ENCODE peak calls at places on chromosomes 6 and 20, in nine cellular contexts. E is spleen, O is GM12878, D is HepG2, Q is SK-N-SH, S is esophagus muscularis mucosa, K is suprapubic skin, B is HCT116, W is prostate gland. F is an unnamed sample. For H3K9me3, the result is how much of the 10 kb centered on the place peaks cover.

GRCh38 chr6:87154641-87155271 is 609 bp upstream of the ZNF292 start:
- DNase-seq in E (no peak), O (peak), D (no peak), Q (peak), S (no peak), K (no peak), B (no peak), W (no peak), F (no peak)

GRCh38 chr20:5170341-5170740 is 43.5 kb downstream of the CDS2 start:
- DNase-seq in E (no peak), O (no peak), D (no peak), Q (no peak), S (no peak), K (no peak), B (no peak), W (no peak), F (no peak)

GRCh38 chr6:34223381-34223963 is 13.2 kb upstream of the HMGA1 start:
- DNase-seq in E (peak), O (no peak), D (no peak), Q (peak), S (no peak), K (peak), B (no peak), W (no peak), F (peak)

GRCh38 chr20:14860410-14860814 is 523.0 kb upstream of the FLRT3 start:
- DNase-seq in E (no peak), O (no peak), D (peak), Q (no peak), S (no peak), K (no peak), B (no peak), W (no peak), F (no peak)

GRCh38 chr6:14770040-14770439 is 475.8 kb upstream of the JARID2 start:
- DNase-seq in E (no peak), O (no peak), D (no peak), Q (no peak), S (no peak), K (no peak), B (no peak), W (no peak), F (no peak)

GRCh38 chr20:10674684-10675455 is 1.1 kb upstream of the JAG1 start:
- DNase-seq in E (peak), O (no peak), D (peak), Q (peak), S (peak), K (peak), B (peak), W (peak), F (peak)

GRCh38 chr6:130697661-130698535 is 129.3 kb upstream of the SMLR1 start:
- DNase-seq in E (no peak), O (peak), D (peak), Q (peak), S (no peak), K (no peak), B (peak), W (no peak), F (peak)

GRCh38 chr20:21395666-21396044 is 1.7 kb downstream of the NKX2-4 start:
- DNase-seq in E (no peak), O (no peak), D (no peak), Q (no peak), S (no peak), K (no peak), B (no peak), W (no peak), F (no peak)

GRCh38 chr6:98831057-98832031 is 3.0 kb upstream of the POU3F2 start:
- DNase-seq in E (peak), O (no peak), D (no peak), Q (peak), S (no peak), K (no peak), B (no peak), W (no peak), F (no peak)

GRCh38 chr20:25623225-25623735 is 534 bp downstream of the NANP start:
- DNase-seq in E (peak), O (peak), D (peak), Q (peak), S (no peak), K (peak), B (peak), W (peak), F (peak)

GRCh38 chr20:24943731-24944130 is 5.3 kb upstream of the CST7 start:
- DNase-seq in E (peak), O (no peak), D (no peak), Q (no peak), S (no peak), K (no peak), B (no peak), W (no peak), F (no peak)

GRCh38 chr6:168550326-168550725 is 109.3 kb downstream of the SMOC2 start:
- DNase-seq in E (no peak), O (no peak), D (no peak), Q (peak), S (no peak), K (no peak), B (no peak), W (no peak), F (no peak)

GRCh38 chr6:100257661-100258395 is 206.9 kb downstream of the SIM1 start:
- DNase-seq in E (no peak), O (peak), D (peak), Q (no peak), S (no peak), K (no peak), B (peak), W (no peak), F (no peak)

GRCh38 chr20:3813758-3814581 is 6.4 kb upstream of the AP5S1 start:
- DNase-seq in E (no peak), O (no peak), D (no peak), Q (no peak), S (no peak), K (no peak), B (no peak), W (no peak), F (no peak)

GRCh38 chr6:37809144-37809543 is 10.4 kb upstream of the ZFAND3 start:
- DNase-seq in E (no peak), O (no peak), D (no peak), Q (no peak), S (no peak), K (no peak), B (no peak), W (peak), F (no peak)

GRCh38 chr20:44154521-44155001 is 32.4 kb downstream of the JPH2 start:
- DNase-seq in E (no peak), O (no peak), D (no peak), Q (no peak), S (no peak), K (no peak), B (no peak), W (no peak), F (no peak)

GRCh38 chr6:147438758-147439528 is 69.5 kb upstream of the SAMD5 start:
- DNase-seq in E (no peak), O (no peak), D (no peak), Q (no peak), S (no peak), K (no peak), B (no peak), W (no peak), F (no peak)

GRCh38 chr6:72552938-72553337 is 68.9 kb upstream of the KCNQ5 start:
- DNase-seq in E (no peak), O (no peak), D (no peak), Q (no peak), S (no peak), K (no peak), B (no peak), W (no peak), F (no peak)

GRCh38 chr20:58829531-58829941 is 21.2 kb downstream of the GNAS-AS1 start:
- DNase-seq in E (no peak), O (no peak), D (no peak), Q (no peak), S (no peak), K (no peak), B (no peak), W (peak), F (no peak)

GRCh38 chr6:53090576-53090975 is 25.4 kb downstream of the FBXO9 start:
- DNase-seq in E (no peak), O (no peak), D (no peak), Q (no peak), S (no peak), K (no peak), B (no peak), W (no peak), F (no peak)

GRCh38 chr20:11846131-11846530 is 71.6 kb upstream of the BTBD3 start:
- DNase-seq in E (no peak), O (no peak), D (no peak), Q (no peak), S (no peak), K (no peak), B (no peak), W (no peak), F (no peak)

GRCh38 chr6:489001-489400 is 97.4 kb downstream of the IRF4 start:
- DNase-seq in E (no peak), O (no peak), D (no peak), Q (no peak), S (no peak), K (no peak), B (no peak), W (no peak), F (no peak)

GRCh38 chr20:6898928-6899327 is 131.4 kb downstream of the BMP2 start:
- DNase-seq in E (no peak), O (no peak), D (no peak), Q (no peak), S (no peak), K (no peak), B (no peak), W (no peak), F (no peak)

GRCh38 chr20:32636821-32637220 is 36.9 kb downstream of the C20orf203 start:
- DNase-seq in E (no peak), O (no peak), D (no peak), Q (no peak), S (no peak), K (no peak), B (no peak), W (no peak), F (no peak)

GRCh38 chr6:163437466-163437865 is 22.9 kb downstream of the QKI start:
- DNase-seq in E (no peak), O (no peak), D (no peak), Q (no peak), S (no peak), K (no peak), B (no peak), W (no peak), F (no peak)

GRCh38 chr6:163436843-163437242 is 22.3 kb downstream of the QKI start:
- DNase-seq in E (no peak), O (no peak), D (no peak), Q (no peak), S (no peak), K (no peak), B (no peak), W (no peak), F (no peak)

GRCh38 chr6:163438298-163438939 is 23.9 kb downstream of the QKI start:
- DNase-seq in E (no peak), O (no peak), D (no peak), Q (no peak), S (no peak), K (no peak), B (no peak), W (no peak), F (no peak)

GRCh38 chr6:163442336-163442735 is 27.8 kb downstream of the QKI start:
- DNase-seq in E (no peak), O (no peak), D (no peak), Q (no peak), S (no peak), K (no peak), B (no peak), W (no peak), F (no peak)

DNA sequence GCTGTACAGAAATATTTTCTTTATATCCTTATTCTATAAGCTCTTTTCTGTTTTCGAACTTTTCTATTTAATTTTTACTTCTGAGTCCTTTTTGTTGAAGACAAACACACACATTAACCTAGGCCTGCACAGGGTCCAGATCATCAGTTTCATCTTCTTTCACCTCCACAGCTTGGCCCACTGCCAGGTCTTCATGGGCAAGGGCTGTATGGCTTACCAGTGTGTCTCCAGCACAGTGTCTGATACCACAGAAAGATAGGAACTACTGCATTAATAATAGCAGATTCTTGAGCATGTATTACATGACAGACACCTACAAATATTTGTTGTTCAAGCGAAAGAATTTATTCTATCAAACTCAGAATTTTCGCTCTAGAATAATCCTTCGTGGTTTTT is 24.4 kb downstream of the QKI start:
- DNase-seq in E (peak), O (no peak), D (peak), Q (peak), S (no peak), K (peak), B (no peak), W (no peak), F (peak)
- H3K27ac ChIP-seq in E (no peak), O (no peak), D (no peak), Q (no peak), S (no peak), K (no peak), B (no peak), W (no peak), F (no peak)

GRCh38 chr20:63397155-63397843 is 36.1 kb upstream of the CHRNA4 start:
- DNase-seq in E (no peak), O (no peak), D (no peak), Q (no peak), S (no peak), K (no peak), B (no peak), W (no peak), F (no peak)
- TF ChIP-seq POLR2AphosphoS5 in E (no peak), O (no peak), D (no peak), Q (no peak), S (no peak), K (no peak), B (no peak), W (no peak), F (no peak)

GRCh38 chr6:48691420-48691819 is 580.4 kb upstream of the PTCHD4 start:
- DNase-seq in E (no peak), O (no peak), D (no peak), Q (no peak), S (no peak), K (no peak), B (no peak), W (no peak), F (no peak)
- H3K9me3 ChIP-seq in E (half or more), O (under half), D (half or more), Q (under half), S (under half), K (under half), B (under half), W (under half), F (under half)

DNA sequence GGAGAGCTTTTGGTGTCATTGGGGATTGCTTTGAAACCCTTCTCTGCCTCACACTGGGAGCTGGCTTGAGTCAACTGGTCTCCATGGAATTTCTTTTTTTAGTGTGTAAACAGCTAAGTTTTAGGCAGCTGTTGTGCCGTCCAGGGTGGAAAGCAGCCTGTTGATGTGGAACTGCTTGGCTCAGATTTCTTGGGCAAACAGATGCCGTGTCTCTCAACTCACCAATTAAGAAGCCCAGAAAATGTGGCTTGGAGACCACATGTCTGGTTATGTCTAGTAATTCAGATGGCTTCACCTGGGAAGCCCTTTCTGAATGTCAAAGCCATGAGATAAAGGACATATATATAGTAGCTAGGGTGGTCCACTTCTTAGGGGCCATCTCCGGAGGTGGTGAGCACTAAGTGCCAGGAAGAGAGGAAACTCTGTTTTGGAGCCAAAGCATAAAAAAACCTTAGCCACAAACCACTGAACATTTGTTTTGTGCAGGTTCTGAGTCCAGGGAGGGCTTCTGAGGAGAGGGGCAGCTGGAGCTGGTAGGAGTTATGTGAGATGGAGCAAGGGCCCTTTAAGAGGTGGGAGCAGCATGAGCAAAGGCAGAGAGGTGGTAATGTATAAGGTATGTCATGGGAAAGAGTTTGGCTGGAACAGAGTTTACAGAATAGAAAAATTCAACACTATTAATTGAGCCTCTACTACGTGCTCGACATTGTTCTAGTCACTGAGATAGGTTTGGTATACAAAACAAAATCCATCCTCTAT is 31.2 kb downstream of the SRSF3 start:
- DNase-seq in E (peak), O (no peak), D (no peak), Q (no peak), S (no peak), K (peak), B (no peak), W (no peak), F (peak)
- H3K27ac ChIP-seq in E (no peak), O (no peak), D (no peak), Q (no peak), S (no peak), K (no peak), B (no peak), W (no peak), F (peak)

GRCh38 chr6:56540232-56540631 is 102.5 kb downstream of the DST start:
- DNase-seq in E (no peak), O (no peak), D (no peak), Q (no peak), S (no peak), K (no peak), B (no peak), W (no peak), F (no peak)

GRCh38 chr6:56542367-56543331 is 100.0 kb downstream of the DST start:
- DNase-seq in E (peak), O (peak), D (peak), Q (peak), S (peak), K (peak), B (peak), W (peak), F (peak)

GRCh38 chr6:56539503-56540105 is 103.1 kb downstream of the DST start:
- DNase-seq in E (no peak), O (no peak), D (no peak), Q (no peak), S (no peak), K (no peak), B (no peak), W (no peak), F (no peak)

GRCh38 chr6:56541736-56542366 is 100.8 kb downstream of the DST start:
- DNase-seq in E (no peak), O (no peak), D (peak), Q (no peak), S (no peak), K (no peak), B (no peak), W (no peak), F (no peak)

DNA sequence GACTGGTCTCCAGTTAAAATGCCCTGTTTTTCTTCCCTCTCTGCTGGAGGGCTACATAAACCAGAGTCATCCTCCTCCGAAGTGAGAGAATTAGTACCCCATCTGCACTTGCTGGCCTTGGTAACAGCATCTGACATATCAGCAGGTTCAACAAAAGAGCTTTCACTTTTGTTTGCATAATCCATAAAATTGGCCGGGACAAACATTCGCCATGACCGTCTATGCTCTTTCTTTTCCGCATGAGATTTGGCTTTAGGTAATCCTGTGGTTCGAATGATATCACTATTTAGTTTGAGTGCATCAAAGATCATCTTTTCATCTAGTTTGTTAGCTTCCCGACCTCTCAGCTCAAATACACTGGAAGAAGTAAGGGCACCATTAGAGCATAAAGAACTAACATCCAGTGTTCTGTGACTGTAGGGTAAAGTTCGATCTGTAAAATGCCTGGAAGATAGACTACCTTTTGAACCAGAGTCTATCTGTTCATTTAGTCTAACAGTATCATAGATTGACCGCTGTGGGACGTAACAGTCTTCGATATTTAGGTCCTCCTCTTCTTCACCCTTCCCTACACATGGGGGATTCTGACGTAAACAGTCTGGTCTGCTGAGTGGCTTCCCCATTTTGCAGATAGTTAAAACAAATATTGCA is 101.6 kb downstream of the DST start:
- DNase-seq in E (no peak), O (no peak), D (peak), Q (no peak), S (no peak), K (no peak), B (no peak), W (no peak), F (no peak)
- TF ChIP-seq POLR2AphosphoS5 in E (no peak), O (no peak), D (no peak), Q (no peak), S (peak), K (no peak), B (no peak), W (peak), F (no peak)

GRCh38 chr6:164523060-164523459 is 786.3 kb downstream of the C6orf118 start:
- DNase-seq in E (no peak), O (no peak), D (no peak), Q (no peak), S (no peak), K (no peak), B (no peak), W (no peak), F (no peak)
- H3K9me3 ChIP-seq in E (under half), O (under half), D (half or more), Q (under half), S (under half), K (under half), B (under half), W (under half), F (under half)

DNA sequence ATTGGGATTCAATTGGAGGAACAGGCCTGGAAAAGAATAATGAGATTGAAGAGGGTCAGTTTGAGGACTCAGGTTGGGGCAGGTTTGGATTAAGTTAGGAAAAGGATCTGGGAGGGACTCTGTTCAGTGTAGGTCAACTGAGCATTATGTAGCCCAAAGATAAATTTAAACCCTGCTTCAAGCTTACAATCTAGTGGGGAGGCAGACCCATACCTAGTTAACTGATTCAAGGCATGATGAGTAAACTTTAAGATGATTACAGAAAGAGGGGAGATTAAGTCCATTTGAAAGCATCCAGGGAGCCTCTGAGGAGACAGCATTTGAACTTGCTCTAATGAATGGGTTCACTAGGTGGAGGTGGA is 11.4 kb upstream of the LTA start:
- DNase-seq in E (no peak), O (no peak), D (no peak), Q (no peak), S (no peak), K (no peak), B (no peak), W (no peak), F (no peak)
- H3K27ac ChIP-seq in E (peak), O (peak), D (no peak), Q (peak), S (peak), K (peak), B (no peak), W (no peak), F (peak)

F was measured in transverse colon.